ENCODE peak calls at places on chromosomes 13 and 19, in eight cellular contexts. D is effector memory CD4-positive, alpha-beta T cell; Y is lower lobe of right lung; N is keratinocyte; F is tibial artery; J is neural progenitor cell; G is lung; V is mammary epithelial cell. Z is an unnamed sample.

GRCh38 chr19:35963514-35963913 is 27.3 kb downstream of the LRFN3 start:
- DNase-seq in D (no peak), Y (no peak), N (no peak), F (no peak), J (peak; percentile 91), G (no peak), V (peak; percentile 39), Z (peak; percentile 73)

GRCh38 chr13:35826626-35827254 is 304.4 kb downstream of the DCLK1 start:
- DNase-seq in D (no peak), Y (no peak), N (no peak), F (no peak), J (no peak), G (no peak), V (no peak), Z (no peak)

GRCh38 chr13:95209109-95209508 is 92.1 kb downstream of the ABCC4 start:
- DNase-seq in D (no peak), Y (no peak), N (no peak), F (no peak), J (no peak), G (no peak), V (no peak), Z (no peak)

GRCh38 chr13:98228661-98229349 is 51.7 kb upstream of the RNF113B start:
- DNase-seq in D (no peak), Y (no peak), N (no peak), F (no peak), J (no peak), G (no peak), V (no peak), Z (no peak)

GRCh38 chr19:8257052-8257443 is 47.9 kb downstream of the CERS4 start:
- DNase-seq in D (no peak), Y (no peak), N (no peak), F (no peak), J (no peak), G (no peak), V (no peak), Z (no peak)

GRCh38 chr19:53864308-53864836 is 3.3 kb upstream of the MYADM start:
- DNase-seq in D (no peak), Y (no peak), N (no peak), F (no peak), J (no peak), G (no peak), V (no peak), Z (no peak)

GRCh38 chr13:31556376-31556775 is 182.9 kb upstream of the RXFP2 start:
- DNase-seq in D (no peak), Y (no peak), N (no peak), F (no peak), J (no peak), G (no peak), V (no peak), Z (no peak)

GRCh38 chr13:52345048-52345447 is 60.9 kb downstream of the THSD1 start:
- DNase-seq in D (no peak), Y (no peak), N (no peak), F (no peak), J (no peak), G (no peak), V (peak; percentile 60), Z (peak; percentile 55)

GRCh38 chr13:112908342-112908741 is 60.7 kb upstream of the MCF2L start:
- DNase-seq in D (no peak), Y (no peak), N (no peak), F (no peak), J (no peak), G (no peak), V (no peak), Z (no peak)
- H3K27me3 ChIP-seq in D (no peaks in the 10 kb centered on the region), Y (no peaks in the 10 kb centered on the region), N (no peaks in the 10 kb centered on the region), F (peaks cover 44% of the 10 kb centered on the region), J (no peaks in the 10 kb centered on the region), G (no peaks in the 10 kb centered on the region), V (no peaks in the 10 kb centered on the region), Z (no peaks in the 10 kb centered on the region)

GRCh38 chr19:10013834-10014618 is 743 bp downstream of the RDH8 start:
- DNase-seq in D (no peak), Y (no peak), N (no peak), F (no peak), J (no peak), G (no peak), V (no peak), Z (no peak)
- H3K27me3 ChIP-seq in D (peaks cover 19% of the 10 kb centered on the region), Y (peaks cover 42% of the 10 kb centered on the region), N (no peaks in the 10 kb centered on the region), F (peaks cover 62% of the 10 kb centered on the region), J (peaks cover 56% of the 10 kb centered on the region), G (no peaks in the 10 kb centered on the region), V (no peaks in the 10 kb centered on the region), Z (peaks cover 58% of the 10 kb centered on the region)

GRCh38 chr19:13401388-13401787 is 104.9 kb downstream of the CACNA1A start:
- DNase-seq in D (no peak), Y (no peak), N (peak; percentile 15), F (no peak), J (no peak), G (no peak), V (peak; percentile 54), Z (no peak)

GRCh38 chr19:13398182-13398581 is 108.1 kb downstream of the CACNA1A start:
- DNase-seq in D (no peak), Y (no peak), N (no peak), F (no peak), J (no peak), G (no peak), V (no peak), Z (no peak)

GRCh38 chr19:13400296-13400695 is 106.0 kb downstream of the CACNA1A start:
- DNase-seq in D (no peak), Y (no peak), N (no peak), F (no peak), J (no peak), G (no peak), V (no peak), Z (no peak)

GRCh38 chr19:13398780-13399726 is 107.2 kb downstream of the CACNA1A start:
- DNase-seq in D (no peak), Y (no peak), N (peak; percentile 85), F (no peak), J (no peak), G (no peak), V (peak; percentile 90), Z (peak; percentile 96)

GRCh38 chr19:13399746-13400145 is 106.5 kb downstream of the CACNA1A start:
- DNase-seq in D (no peak), Y (no peak), N (no peak), F (no peak), J (no peak), G (no peak), V (no peak), Z (no peak)
- H3K27me3 ChIP-seq in D (no peaks in the 10 kb centered on the region), Y (no peaks in the 10 kb centered on the region), N (no peaks in the 10 kb centered on the region), F (peaks cover 5% of the 10 kb centered on the region), J (no peaks in the 10 kb centered on the region), G (no peaks in the 10 kb centered on the region), V (no peaks in the 10 kb centered on the region), Z (no peaks in the 10 kb centered on the region)

GRCh38 chr13:39565036-39565949 is 37.7 kb downstream of the LHFPL6 start:
- DNase-seq in D (no peak), Y (no peak), N (peak; percentile 46), F (no peak), J (peak; percentile 19), G (no peak), V (peak; percentile 87), Z (peak; percentile 92)
- H3K27me3 ChIP-seq in D (no peaks in the 10 kb centered on the region), Y (no peaks in the 10 kb centered on the region), N (no peaks in the 10 kb centered on the region), F (no peaks in the 10 kb centered on the region), J (no peaks in the 10 kb centered on the region), G (no peaks in the 10 kb centered on the region), V (no peaks in the 10 kb centered on the region), Z (peaks cover 7% of the 10 kb centered on the region)

GRCh38 chr13:97002581-97002980 is 8.3 kb upstream of the OXGR1 start:
- DNase-seq in D (no peak), Y (no peak), N (no peak), F (no peak), J (no peak), G (no peak), V (no peak), Z (peak; percentile 56)
- H3K27me3 ChIP-seq in D (no peaks in the 10 kb centered on the region), Y (no peaks in the 10 kb centered on the region), N (no peaks in the 10 kb centered on the region), F (no peaks in the 10 kb centered on the region), J (peaks cover 69% of the 10 kb centered on the region), G (no peaks in the 10 kb centered on the region), V (no peaks in the 10 kb centered on the region), Z (peaks cover 52% of the 10 kb centered on the region)

GRCh38 chr19:41916033-41916424 is 12.2 kb downstream of the ERFL start:
- DNase-seq in D (no peak), Y (no peak), N (no peak), F (no peak), J (no peak), G (no peak), V (no peak), Z (no peak)
- H3K27me3 ChIP-seq in D (peaks cover 20% of the 10 kb centered on the region), Y (peaks cover 63% of the 10 kb centered on the region), N (peaks cover 80% of the 10 kb centered on the region), F (peaks cover 92% of the 10 kb centered on the region), J (peaks cover 100% of the 10 kb centered on the region), G (no peaks in the 10 kb centered on the region), V (peaks cover 35% of the 10 kb centered on the region), Z (peaks cover 100% of the 10 kb centered on the region)

Z was measured in cardiac muscle cell.